ENCODE peak calls at places on chromosomes 2 and 18, in seven cellular contexts. V is midbrain; W is substantia nigra; Q is stimulated activated naive CD4-positive, alpha-beta T cell; C is A549; K is fibroblast of mammary gland; P is NCI-H1417. R is an unnamed sample.
A peak's percentile ranks its signal among the peaks of the same experiment; 100 is the strongest.

GRCh38 chr18:56721491-56721890 is 70.3 kb downstream of the WDR7 start:
- DNase-seq in Q (no peak), K (no peak), W (no peak), P (no peak), V (no peak), C (no peak), R (no peak)

GRCh38 chr2:38178556-38179419 is 102.8 kb upstream of the CYP1B1 start:
- DNase-seq in W (no peak), K (peak; percentile 96), P (no peak), Q (no peak), C (peak; percentile 19), V (peak; percentile 36), R (no peak)

GRCh38 chr2:206642075-206643025 is at the start of gene FAM237A:
- DNase-seq in W (peak; percentile 2), V (peak; percentile 0), P (no peak), K (peak; percentile 67), Q (no peak), C (no peak), R (no peak)

GRCh38 chr18:57789105-57789504 is 14.0 kb downstream of the ATP8B1 start:
- DNase-seq in P (no peak), W (no peak), Q (no peak), C (no peak), K (peak; percentile 85), V (no peak), R (no peak)

GRCh38 chr2:181153886-181154285 is 173.5 kb downstream of the UBE2E3 start:
- DNase-seq in V (no peak), K (no peak), P (no peak), W (no peak), C (no peak), Q (no peak), R (no peak)

GRCh38 chr2:61660511-61661388 is 122.6 kb upstream of the XPO1 start:
- DNase-seq in C (no peak), Q (no peak), P (no peak), W (peak; percentile 28), K (no peak), V (peak; percentile 50), R (no peak)

GRCh38 chr2:38789689-38790088 is 11.7 kb downstream of the GEMIN6 start:
- DNase-seq in C (no peak), W (no peak), Q (no peak), K (no peak), V (no peak), P (no peak), R (no peak)

GRCh38 chr2:10405441-10405840 is 42.7 kb downstream of the ODC1 start:
- DNase-seq in P (no peak), W (peak; percentile 47), V (peak; percentile 44), K (peak; percentile 94), C (peak; percentile 99), Q (no peak), R (peak; percentile 86)

GRCh38 chr2:39234754-39235153 is 9.0 kb downstream of the CDKL4 start:
- DNase-seq in Q (no peak), C (no peak), P (no peak), W (no peak), V (no peak), K (peak; percentile 50), R (no peak)

GRCh38 chr2:198045227-198045626 is 240.8 kb downstream of the PLCL1 start:
- DNase-seq in V (no peak), K (peak; percentile 22), Q (no peak), W (no peak), C (no peak), P (no peak), R (no peak)

GRCh38 chr2:188569441-188569840 is 277.8 kb downstream of the GULP1 start:
- DNase-seq in P (no peak), W (no peak), Q (no peak), K (peak; percentile 38), V (no peak), C (no peak), R (peak; percentile 40)

GRCh38 chr2:134623796-134624195 is 95.0 kb downstream of the TMEM163 start:
- DNase-seq in C (no peak), Q (no peak), W (no peak), P (no peak), K (no peak), V (no peak), R (no peak)

GRCh38 chr2:46018773-46019593 is 278.2 kb upstream of the EPAS1 start:
- DNase-seq in P (no peak), W (no peak), V (peak; percentile 0), K (no peak), Q (no peak), C (no peak), R (no peak)

GRCh38 chr2:15584767-15585469 is 6.8 kb upstream of the DDX1 start:
- DNase-seq in K (peak; percentile 43), Q (no peak), W (no peak), V (no peak), P (no peak), C (no peak), R (no peak)

GRCh38 chr2:38233231-38233983 is 143.7 kb downstream of the ATL2 start:
- DNase-seq in P (no peak), V (no peak), W (no peak), Q (no peak), K (peak; percentile 94), C (no peak), R (no peak)

GRCh38 chr2:53216805-53217204 is 550.8 kb upstream of the CHAC2 start:
- DNase-seq in C (no peak), Q (no peak), V (no peak), W (no peak), K (no peak), P (no peak), R (no peak)

GRCh38 chr2:118169359-118170005 is 81.2 kb downstream of the INSIG2 start:
- DNase-seq in W (no peak), K (no peak), Q (no peak), V (no peak), C (no peak), P (no peak), R (no peak)

GRCh38 chr2:236343400-236344161 is 79.4 kb upstream of the ASB18 start:
- DNase-seq in P (peak; percentile 76), V (peak; percentile 66), W (peak; percentile 21), K (peak; percentile 75), C (peak; percentile 55), Q (peak; percentile 49), R (peak; percentile 51)

GRCh38 chr18:46053368-46054095 is 18.5 kb downstream of the PSTPIP2 start:
- DNase-seq in V (no peak), W (no peak), Q (no peak), C (no peak), K (peak; percentile 64), P (no peak), R (no peak)

GRCh38 chr2:121129692-121130091 is 155.3 kb downstream of the TFCP2L1 start:
- DNase-seq in Q (no peak), V (no peak), P (no peak), K (no peak), W (no peak), C (no peak), R (peak; percentile 46)

GRCh38 chr18:45687617-45688016 is 36.4 kb upstream of the SLC14A1 start:
- DNase-seq in K (no peak), C (no peak), W (no peak), V (no peak), Q (peak; percentile 19), P (no peak), R (peak; percentile 84)

GRCh38 chr2:109724533-109725460 is 69.3 kb upstream of the RGPD5 start:
- DNase-seq in V (no peak), C (no peak), P (no peak), W (no peak), K (no peak), Q (no peak), R (no peak)

GRCh38 chr18:55488473-55488872 is 99.5 kb downstream of the TCF4 start:
- DNase-seq in W (no peak), C (no peak), P (peak; percentile 4), K (no peak), Q (no peak), V (no peak), R (peak; percentile 98)

GRCh38 chr2:74333175-74333574 is 10.0 kb downstream of the SLC4A5 start:
- DNase-seq in W (no peak), C (no peak), K (peak; percentile 53), V (peak; percentile 15), P (no peak), Q (peak; percentile 0), R (peak; percentile 35)

GRCh38 chr2:199989822-199990221 is 34.4 kb downstream of the MAIP1 start:
- DNase-seq in P (no peak), K (no peak), W (no peak), Q (no peak), C (no peak), V (no peak), R (no peak)

GRCh38 chr18:22872894-22873537 is 60.1 kb upstream of the RBBP8 start:
- DNase-seq in K (no peak), V (no peak), Q (no peak), W (no peak), C (peak; percentile 2), P (no peak), R (no peak)

GRCh38 chr2:202378001-202378400 is 1.9 kb downstream of the BMPR2 start:
- DNase-seq in Q (no peak), V (peak; percentile 54), P (no peak), W (no peak), K (peak; percentile 17), C (no peak), R (no peak)